ENCODE peak calls at places on chromosome 1, in nine cellular contexts. One of them, this sample, is unnamed.

GRCh38 chr1:51086496-51087271 is 15.3 kb upstream of the C1orf185 start:
- DNase-seq in HTR-8/SVneo: no peak
- DNase-seq in activated T-cell treated with anti-CD3 and anti-CD28 coated beads for 1 hour: no peak
- DNase-seq in AG20443: peak
- DNase-seq in stimulated activated CD4-positive, alpha-beta T cell treated with anti-CD3 and anti-CD28 coated beads, Interleukin-12 subunit alpha, Interleukin-12 subunit beta, amount 100 ng/mL, for 4 hours: no peak
- DNase-seq in fibroblast of the aortic adventitia: no peak
- DNase-seq in activated T-helper 1 cell treated with anti-CD3 and anti-CD28 coated beads, Interleukin-2, amount 50 U/mL, for 16 hours: no peak
- DNase-seq in glutamatergic neuron: no peak
- DNase-seq in upper lobe of right lung: no peak
- DNase-seq in this sample: no peak

GRCh38 chr1:1599030-1599916 is 662 bp downstream of the FNDC10 start:
- DNase-seq in HTR-8/SVneo: no peak
- DNase-seq in activated T-cell treated with anti-CD3 and anti-CD28 coated beads for 1 hour: no peak
- DNase-seq in AG20443: peak
- DNase-seq in stimulated activated CD4-positive, alpha-beta T cell treated with anti-CD3 and anti-CD28 coated beads, Interleukin-12 subunit alpha, Interleukin-12 subunit beta, amount 100 ng/mL, for 4 hours: no peak
- DNase-seq in fibroblast of the aortic adventitia: peak
- DNase-seq in activated T-helper 1 cell treated with anti-CD3 and anti-CD28 coated beads, Interleukin-2, amount 50 U/mL, for 16 hours: no peak
- DNase-seq in glutamatergic neuron: peak
- DNase-seq in upper lobe of right lung: no peak
- DNase-seq in this sample: peak

GRCh38 chr1:161884475-161884874 is 118.4 kb downstream of the ATF6 start:
- DNase-seq in HTR-8/SVneo: no peak
- DNase-seq in activated T-cell treated with anti-CD3 and anti-CD28 coated beads for 1 hour: no peak
- DNase-seq in AG20443: no peak
- DNase-seq in stimulated activated CD4-positive, alpha-beta T cell treated with anti-CD3 and anti-CD28 coated beads, Interleukin-12 subunit alpha, Interleukin-12 subunit beta, amount 100 ng/mL, for 4 hours: no peak
- DNase-seq in fibroblast of the aortic adventitia: peak
- DNase-seq in activated T-helper 1 cell treated with anti-CD3 and anti-CD28 coated beads, Interleukin-2, amount 50 U/mL, for 16 hours: no peak
- DNase-seq in glutamatergic neuron: no peak
- DNase-seq in upper lobe of right lung: no peak
- DNase-seq in this sample: no peak

GRCh38 chr1:13761883-13762282 is 61.9 kb downstream of the PRDM2 start:
- DNase-seq in HTR-8/SVneo: no peak
- DNase-seq in activated T-cell treated with anti-CD3 and anti-CD28 coated beads for 1 hour: no peak
- DNase-seq in AG20443: no peak
- DNase-seq in stimulated activated CD4-positive, alpha-beta T cell treated with anti-CD3 and anti-CD28 coated beads, Interleukin-12 subunit alpha, Interleukin-12 subunit beta, amount 100 ng/mL, for 4 hours: no peak
- DNase-seq in fibroblast of the aortic adventitia: no peak
- DNase-seq in activated T-helper 1 cell treated with anti-CD3 and anti-CD28 coated beads, Interleukin-2, amount 50 U/mL, for 16 hours: no peak
- DNase-seq in glutamatergic neuron: no peak
- DNase-seq in upper lobe of right lung: no peak
- DNase-seq in this sample: no peak

GRCh38 chr1:220786057-220786336 is 716 bp upstream of the MTARC1 start:
- DNase-seq in HTR-8/SVneo: no peak
- DNase-seq in activated T-cell treated with anti-CD3 and anti-CD28 coated beads for 1 hour: no peak
- DNase-seq in AG20443: peak
- DNase-seq in stimulated activated CD4-positive, alpha-beta T cell treated with anti-CD3 and anti-CD28 coated beads, Interleukin-12 subunit alpha, Interleukin-12 subunit beta, amount 100 ng/mL, for 4 hours: no peak
- DNase-seq in fibroblast of the aortic adventitia: no peak
- DNase-seq in activated T-helper 1 cell treated with anti-CD3 and anti-CD28 coated beads, Interleukin-2, amount 50 U/mL, for 16 hours: no peak
- DNase-seq in glutamatergic neuron: no peak
- DNase-seq in upper lobe of right lung: peak
- DNase-seq in this sample: no peak

GRCh38 chr1:202723708-202724107 is 13.5 kb upstream of the SYT2 start:
- DNase-seq in HTR-8/SVneo: no peak
- DNase-seq in activated T-cell treated with anti-CD3 and anti-CD28 coated beads for 1 hour: no peak
- DNase-seq in AG20443: no peak
- DNase-seq in stimulated activated CD4-positive, alpha-beta T cell treated with anti-CD3 and anti-CD28 coated beads, Interleukin-12 subunit alpha, Interleukin-12 subunit beta, amount 100 ng/mL, for 4 hours: no peak
- DNase-seq in fibroblast of the aortic adventitia: no peak
- DNase-seq in activated T-helper 1 cell treated with anti-CD3 and anti-CD28 coated beads, Interleukin-2, amount 50 U/mL, for 16 hours: no peak
- DNase-seq in glutamatergic neuron: no peak
- DNase-seq in upper lobe of right lung: no peak
- DNase-seq in this sample: no peak

GRCh38 chr1:43366179-43366578 is 1.6 kb downstream of the ELOVL1 start:
- DNase-seq in HTR-8/SVneo: no peak
- DNase-seq in activated T-cell treated with anti-CD3 and anti-CD28 coated beads for 1 hour: no peak
- DNase-seq in AG20443: no peak
- DNase-seq in stimulated activated CD4-positive, alpha-beta T cell treated with anti-CD3 and anti-CD28 coated beads, Interleukin-12 subunit alpha, Interleukin-12 subunit beta, amount 100 ng/mL, for 4 hours: no peak
- DNase-seq in fibroblast of the aortic adventitia: no peak
- DNase-seq in activated T-helper 1 cell treated with anti-CD3 and anti-CD28 coated beads, Interleukin-2, amount 50 U/mL, for 16 hours: no peak
- DNase-seq in glutamatergic neuron: no peak
- DNase-seq in upper lobe of right lung: peak
- DNase-seq in this sample: no peak

GRCh38 chr1:17097125-17097524 is 22.1 kb downstream of the PADI2 start:
- DNase-seq in HTR-8/SVneo: no peak
- DNase-seq in activated T-cell treated with anti-CD3 and anti-CD28 coated beads for 1 hour: no peak
- DNase-seq in AG20443: no peak
- DNase-seq in stimulated activated CD4-positive, alpha-beta T cell treated with anti-CD3 and anti-CD28 coated beads, Interleukin-12 subunit alpha, Interleukin-12 subunit beta, amount 100 ng/mL, for 4 hours: no peak
- DNase-seq in fibroblast of the aortic adventitia: no peak
- DNase-seq in activated T-helper 1 cell treated with anti-CD3 and anti-CD28 coated beads, Interleukin-2, amount 50 U/mL, for 16 hours: no peak
- DNase-seq in glutamatergic neuron: no peak
- DNase-seq in upper lobe of right lung: no peak
- DNase-seq in this sample: no peak

GRCh38 chr1:235835226-235835625 is 31.5 kb downstream of the LYST start:
- DNase-seq in HTR-8/SVneo: no peak
- DNase-seq in activated T-cell treated with anti-CD3 and anti-CD28 coated beads for 1 hour: no peak
- DNase-seq in AG20443: peak
- DNase-seq in stimulated activated CD4-positive, alpha-beta T cell treated with anti-CD3 and anti-CD28 coated beads, Interleukin-12 subunit alpha, Interleukin-12 subunit beta, amount 100 ng/mL, for 4 hours: no peak
- DNase-seq in fibroblast of the aortic adventitia: peak
- DNase-seq in activated T-helper 1 cell treated with anti-CD3 and anti-CD28 coated beads, Interleukin-2, amount 50 U/mL, for 16 hours: no peak
- DNase-seq in glutamatergic neuron: no peak
- DNase-seq in upper lobe of right lung: no peak
- DNase-seq in this sample: no peak

GRCh38 chr1:159171688-159172501 is 480 bp downstream of the CADM3 start:
- DNase-seq in HTR-8/SVneo: no peak
- DNase-seq in activated T-cell treated with anti-CD3 and anti-CD28 coated beads for 1 hour: no peak
- DNase-seq in AG20443: peak
- DNase-seq in stimulated activated CD4-positive, alpha-beta T cell treated with anti-CD3 and anti-CD28 coated beads, Interleukin-12 subunit alpha, Interleukin-12 subunit beta, amount 100 ng/mL, for 4 hours: no peak
- DNase-seq in fibroblast of the aortic adventitia: no peak
- DNase-seq in activated T-helper 1 cell treated with anti-CD3 and anti-CD28 coated beads, Interleukin-2, amount 50 U/mL, for 16 hours: no peak
- DNase-seq in glutamatergic neuron: peak
- DNase-seq in upper lobe of right lung: no peak
- DNase-seq in this sample: no peak

GRCh38 chr1:158177705-158178450 is 2.8 kb upstream of the CD1D start:
- DNase-seq in HTR-8/SVneo: peak
- DNase-seq in activated T-cell treated with anti-CD3 and anti-CD28 coated beads for 1 hour: no peak
- DNase-seq in AG20443: peak
- DNase-seq in stimulated activated CD4-positive, alpha-beta T cell treated with anti-CD3 and anti-CD28 coated beads, Interleukin-12 subunit alpha, Interleukin-12 subunit beta, amount 100 ng/mL, for 4 hours: peak
- DNase-seq in fibroblast of the aortic adventitia: peak
- DNase-seq in activated T-helper 1 cell treated with anti-CD3 and anti-CD28 coated beads, Interleukin-2, amount 50 U/mL, for 16 hours: no peak
- DNase-seq in glutamatergic neuron: peak
- DNase-seq in upper lobe of right lung: peak
- DNase-seq in this sample: no peak

GRCh38 chr1:98393719-98394118 is 267.8 kb upstream of the SNX7 start:
- DNase-seq in HTR-8/SVneo: no peak
- DNase-seq in activated T-cell treated with anti-CD3 and anti-CD28 coated beads for 1 hour: no peak
- DNase-seq in AG20443: no peak
- DNase-seq in stimulated activated CD4-positive, alpha-beta T cell treated with anti-CD3 and anti-CD28 coated beads, Interleukin-12 subunit alpha, Interleukin-12 subunit beta, amount 100 ng/mL, for 4 hours: no peak
- DNase-seq in fibroblast of the aortic adventitia: no peak
- DNase-seq in activated T-helper 1 cell treated with anti-CD3 and anti-CD28 coated beads, Interleukin-2, amount 50 U/mL, for 16 hours: no peak
- DNase-seq in glutamatergic neuron: no peak
- DNase-seq in upper lobe of right lung: no peak
- DNase-seq in this sample: no peak

GRCh38 chr1:3012511-3013291 is 8.6 kb upstream of the ACTRT2 start:
- DNase-seq in HTR-8/SVneo: peak
- DNase-seq in activated T-cell treated with anti-CD3 and anti-CD28 coated beads for 1 hour: peak
- DNase-seq in AG20443: peak
- DNase-seq in stimulated activated CD4-positive, alpha-beta T cell treated with anti-CD3 and anti-CD28 coated beads, Interleukin-12 subunit alpha, Interleukin-12 subunit beta, amount 100 ng/mL, for 4 hours: peak
- DNase-seq in fibroblast of the aortic adventitia: peak
- DNase-seq in activated T-helper 1 cell treated with anti-CD3 and anti-CD28 coated beads, Interleukin-2, amount 50 U/mL, for 16 hours: peak
- DNase-seq in glutamatergic neuron: peak
- DNase-seq in upper lobe of right lung: peak
- DNase-seq in this sample: no peak

GRCh38 chr1:19044471-19044870 is 88.0 kb upstream of the IFFO2 start:
- DNase-seq in HTR-8/SVneo: no peak
- DNase-seq in activated T-cell treated with anti-CD3 and anti-CD28 coated beads for 1 hour: no peak
- DNase-seq in AG20443: no peak
- DNase-seq in stimulated activated CD4-positive, alpha-beta T cell treated with anti-CD3 and anti-CD28 coated beads, Interleukin-12 subunit alpha, Interleukin-12 subunit beta, amount 100 ng/mL, for 4 hours: no peak
- DNase-seq in fibroblast of the aortic adventitia: no peak
- DNase-seq in activated T-helper 1 cell treated with anti-CD3 and anti-CD28 coated beads, Interleukin-2, amount 50 U/mL, for 16 hours: no peak
- DNase-seq in glutamatergic neuron: no peak
- DNase-seq in upper lobe of right lung: peak
- DNase-seq in this sample: no peak

GRCh38 chr1:67500413-67500959 is 70.3 kb upstream of the SERBP1 start:
- DNase-seq in HTR-8/SVneo: peak
- DNase-seq in activated T-cell treated with anti-CD3 and anti-CD28 coated beads for 1 hour: peak
- DNase-seq in AG20443: peak
- DNase-seq in stimulated activated CD4-positive, alpha-beta T cell treated with anti-CD3 and anti-CD28 coated beads, Interleukin-12 subunit alpha, Interleukin-12 subunit beta, amount 100 ng/mL, for 4 hours: peak
- DNase-seq in fibroblast of the aortic adventitia: peak
- DNase-seq in activated T-helper 1 cell treated with anti-CD3 and anti-CD28 coated beads, Interleukin-2, amount 50 U/mL, for 16 hours: peak
- DNase-seq in glutamatergic neuron: peak
- DNase-seq in upper lobe of right lung: peak
- DNase-seq in this sample: peak

GRCh38 chr1:41980872-41981653 is 62.3 kb upstream of the HIVEP3 start:
- DNase-seq in HTR-8/SVneo: no peak
- DNase-seq in activated T-cell treated with anti-CD3 and anti-CD28 coated beads for 1 hour: no peak
- DNase-seq in AG20443: peak
- DNase-seq in stimulated activated CD4-positive, alpha-beta T cell treated with anti-CD3 and anti-CD28 coated beads, Interleukin-12 subunit alpha, Interleukin-12 subunit beta, amount 100 ng/mL, for 4 hours: no peak
- DNase-seq in fibroblast of the aortic adventitia: no peak
- DNase-seq in activated T-helper 1 cell treated with anti-CD3 and anti-CD28 coated beads, Interleukin-2, amount 50 U/mL, for 16 hours: no peak
- DNase-seq in glutamatergic neuron: no peak
- DNase-seq in upper lobe of right lung: no peak
- DNase-seq in this sample: no peak

GRCh38 chr1:53294557-53294956 is 33.3 kb downstream of the LRP8 start:
- DNase-seq in HTR-8/SVneo: peak
- DNase-seq in activated T-cell treated with anti-CD3 and anti-CD28 coated beads for 1 hour: no peak
- DNase-seq in AG20443: peak
- DNase-seq in stimulated activated CD4-positive, alpha-beta T cell treated with anti-CD3 and anti-CD28 coated beads, Interleukin-12 subunit alpha, Interleukin-12 subunit beta, amount 100 ng/mL, for 4 hours: peak
- DNase-seq in fibroblast of the aortic adventitia: peak
- DNase-seq in activated T-helper 1 cell treated with anti-CD3 and anti-CD28 coated beads, Interleukin-2, amount 50 U/mL, for 16 hours: peak
- DNase-seq in glutamatergic neuron: no peak
- DNase-seq in upper lobe of right lung: no peak
- DNase-seq in this sample: peak

GRCh38 chr1:159804924-159805323 is 2.8 kb downstream of the FCRL6 start:
- DNase-seq in HTR-8/SVneo: no peak
- DNase-seq in activated T-cell treated with anti-CD3 and anti-CD28 coated beads for 1 hour: no peak
- DNase-seq in AG20443: no peak
- DNase-seq in stimulated activated CD4-positive, alpha-beta T cell treated with anti-CD3 and anti-CD28 coated beads, Interleukin-12 subunit alpha, Interleukin-12 subunit beta, amount 100 ng/mL, for 4 hours: no peak
- DNase-seq in fibroblast of the aortic adventitia: peak
- DNase-seq in activated T-helper 1 cell treated with anti-CD3 and anti-CD28 coated beads, Interleukin-2, amount 50 U/mL, for 16 hours: no peak
- DNase-seq in glutamatergic neuron: no peak
- DNase-seq in upper lobe of right lung: no peak
- DNase-seq in this sample: no peak

GRCh38 chr1:36248250-36248894 is 24.1 kb downstream of the THRAP3 start:
- DNase-seq in HTR-8/SVneo: no peak
- DNase-seq in activated T-cell treated with anti-CD3 and anti-CD28 coated beads for 1 hour: no peak
- DNase-seq in AG20443: peak
- DNase-seq in stimulated activated CD4-positive, alpha-beta T cell treated with anti-CD3 and anti-CD28 coated beads, Interleukin-12 subunit alpha, Interleukin-12 subunit beta, amount 100 ng/mL, for 4 hours: no peak
- DNase-seq in fibroblast of the aortic adventitia: peak
- DNase-seq in activated T-helper 1 cell treated with anti-CD3 and anti-CD28 coated beads, Interleukin-2, amount 50 U/mL, for 16 hours: no peak
- DNase-seq in glutamatergic neuron: no peak
- DNase-seq in upper lobe of right lung: no peak
- DNase-seq in this sample: no peak

GRCh38 chr1:37989381-37989930 is 366 bp downstream of the SF3A3 start:
- DNase-seq in HTR-8/SVneo: no peak
- DNase-seq in activated T-cell treated with anti-CD3 and anti-CD28 coated beads for 1 hour: peak
- DNase-seq in AG20443: peak
- DNase-seq in stimulated activated CD4-positive, alpha-beta T cell treated with anti-CD3 and anti-CD28 coated beads, Interleukin-12 subunit alpha, Interleukin-12 subunit beta, amount 100 ng/mL, for 4 hours: peak
- DNase-seq in fibroblast of the aortic adventitia: no peak
- DNase-seq in activated T-helper 1 cell treated with anti-CD3 and anti-CD28 coated beads, Interleukin-2, amount 50 U/mL, for 16 hours: no peak
- DNase-seq in glutamatergic neuron: peak
- DNase-seq in upper lobe of right lung: peak
- DNase-seq in this sample: no peak

GRCh38 chr1:24486296-24487065 is 16.2 kb upstream of the RCAN3 start:
- DNase-seq in HTR-8/SVneo: no peak
- DNase-seq in activated T-cell treated with anti-CD3 and anti-CD28 coated beads for 1 hour: peak
- DNase-seq in AG20443: no peak
- DNase-seq in stimulated activated CD4-positive, alpha-beta T cell treated with anti-CD3 and anti-CD28 coated beads, Interleukin-12 subunit alpha, Interleukin-12 subunit beta, amount 100 ng/mL, for 4 hours: no peak
- DNase-seq in fibroblast of the aortic adventitia: no peak
- DNase-seq in activated T-helper 1 cell treated with anti-CD3 and anti-CD28 coated beads, Interleukin-2, amount 50 U/mL, for 16 hours: no peak
- DNase-seq in glutamatergic neuron: no peak
- DNase-seq in upper lobe of right lung: no peak
- DNase-seq in this sample: peak

GRCh38 chr1:187876775-187877174 is 1048.0 kb downstream of the PLA2G4A start:
- DNase-seq in HTR-8/SVneo: no peak
- DNase-seq in activated T-cell treated with anti-CD3 and anti-CD28 coated beads for 1 hour: no peak
- DNase-seq in AG20443: no peak
- DNase-seq in stimulated activated CD4-positive, alpha-beta T cell treated with anti-CD3 and anti-CD28 coated beads, Interleukin-12 subunit alpha, Interleukin-12 subunit beta, amount 100 ng/mL, for 4 hours: no peak
- DNase-seq in fibroblast of the aortic adventitia: no peak
- DNase-seq in activated T-helper 1 cell treated with anti-CD3 and anti-CD28 coated beads, Interleukin-2, amount 50 U/mL, for 16 hours: no peak
- DNase-seq in glutamatergic neuron: no peak
- DNase-seq in upper lobe of right lung: no peak
- DNase-seq in this sample: no peak

GRCh38 chr1:58812926-58813325 is 29.1 kb upstream of the JUN start:
- DNase-seq in HTR-8/SVneo: no peak
- DNase-seq in activated T-cell treated with anti-CD3 and anti-CD28 coated beads for 1 hour: no peak
- DNase-seq in AG20443: no peak
- DNase-seq in stimulated activated CD4-positive, alpha-beta T cell treated with anti-CD3 and anti-CD28 coated beads, Interleukin-12 subunit alpha, Interleukin-12 subunit beta, amount 100 ng/mL, for 4 hours: no peak
- DNase-seq in fibroblast of the aortic adventitia: no peak
- DNase-seq in activated T-helper 1 cell treated with anti-CD3 and anti-CD28 coated beads, Interleukin-2, amount 50 U/mL, for 16 hours: no peak
- DNase-seq in glutamatergic neuron: no peak
- DNase-seq in upper lobe of right lung: no peak
- DNase-seq in this sample: peak

GRCh38 chr1:23169727-23170335 is 1.2 kb upstream of the LUZP1 start:
- DNase-seq in HTR-8/SVneo: no peak
- DNase-seq in activated T-cell treated with anti-CD3 and anti-CD28 coated beads for 1 hour: no peak
- DNase-seq in AG20443: peak
- DNase-seq in stimulated activated CD4-positive, alpha-beta T cell treated with anti-CD3 and anti-CD28 coated beads, Interleukin-12 subunit alpha, Interleukin-12 subunit beta, amount 100 ng/mL, for 4 hours: no peak
- DNase-seq in fibroblast of the aortic adventitia: peak
- DNase-seq in activated T-helper 1 cell treated with anti-CD3 and anti-CD28 coated beads, Interleukin-2, amount 50 U/mL, for 16 hours: no peak
- DNase-seq in glutamatergic neuron: peak
- DNase-seq in upper lobe of right lung: peak
- DNase-seq in this sample: no peak